ENCODE peak calls at places on chromosomes 2 and 18, in seven cellular contexts. One of them, this sample, is unnamed.

GRCh38 chr2:171330155-171330956 is 103.4 kb downstream of the METTL8 start:
- DNase-seq in sigmoid colon: no peak
- DNase-seq in A549: no peak
- DNase-seq in fibroblast of lung: no peak
- DNase-seq in lower leg skin: no peak
- DNase-seq in stomach: no peak
- DNase-seq in cardiac muscle cell: no peak
- DNase-seq in this sample: no peak

GRCh38 chr2:240604291-240604938 is 17.9 kb downstream of the CAPN10 start:
- DNase-seq in cardiac muscle cell: peak
- DNase-seq in stomach: peak
- DNase-seq in A549: peak
- DNase-seq in sigmoid colon: peak
- DNase-seq in fibroblast of lung: peak
- DNase-seq in lower leg skin: peak
- DNase-seq in this sample: no peak

GRCh38 chr2:220687231-220687843 is 884.8 kb downstream of the EPHA4 start:
- DNase-seq in A549: peak
- DNase-seq in sigmoid colon: peak
- DNase-seq in stomach: peak
- DNase-seq in lower leg skin: peak
- DNase-seq in cardiac muscle cell: peak
- DNase-seq in fibroblast of lung: peak
- DNase-seq in this sample: peak

GRCh38 chr2:72949642-72950041 is 32.3 kb downstream of the EMX1 start:
- DNase-seq in cardiac muscle cell: no peak
- DNase-seq in sigmoid colon: no peak
- DNase-seq in A549: no peak
- DNase-seq in lower leg skin: no peak
- DNase-seq in fibroblast of lung: no peak
- DNase-seq in stomach: no peak
- DNase-seq in this sample: no peak

GRCh38 chr2:32825291-32825712 is 121.5 kb upstream of the LTBP1 start:
- DNase-seq in fibroblast of lung: peak
- DNase-seq in stomach: no peak
- DNase-seq in A549: no peak
- DNase-seq in sigmoid colon: no peak
- DNase-seq in lower leg skin: peak
- DNase-seq in cardiac muscle cell: peak
- DNase-seq in this sample: no peak

GRCh38 chr2:220077488-220077887 is 450.1 kb downstream of the SLC4A3 start:
- DNase-seq in lower leg skin: no peak
- DNase-seq in fibroblast of lung: peak
- DNase-seq in cardiac muscle cell: peak
- DNase-seq in A549: no peak
- DNase-seq in sigmoid colon: no peak
- DNase-seq in stomach: no peak
- DNase-seq in this sample: no peak

GRCh38 chr18:39870586-39870985 is 2084.4 kb upstream of the PIK3C3 start:
- DNase-seq in fibroblast of lung: peak
- DNase-seq in stomach: no peak
- DNase-seq in lower leg skin: no peak
- DNase-seq in A549: no peak
- DNase-seq in sigmoid colon: no peak
- DNase-seq in cardiac muscle cell: no peak
- DNase-seq in this sample: no peak

GRCh38 chr2:195656131-195656858 is 731 bp upstream of the SLC39A10 start:
- DNase-seq in stomach: no peak
- DNase-seq in A549: no peak
- DNase-seq in fibroblast of lung: no peak
- DNase-seq in lower leg skin: peak
- DNase-seq in cardiac muscle cell: no peak
- DNase-seq in sigmoid colon: no peak
- DNase-seq in this sample: peak

GRCh38 chr18:79560042-79560860 is 119.4 kb upstream of the CTDP1 start:
- DNase-seq in lower leg skin: no peak
- DNase-seq in sigmoid colon: peak
- DNase-seq in stomach: no peak
- DNase-seq in A549: no peak
- DNase-seq in fibroblast of lung: no peak
- DNase-seq in cardiac muscle cell: no peak
- DNase-seq in this sample: no peak

GRCh38 chr2:15527074-15527739 is 33.9 kb downstream of the NBAS start:
- DNase-seq in A549: no peak
- DNase-seq in sigmoid colon: no peak
- DNase-seq in lower leg skin: no peak
- DNase-seq in fibroblast of lung: no peak
- DNase-seq in cardiac muscle cell: no peak
- DNase-seq in stomach: no peak
- DNase-seq in this sample: no peak

GRCh38 chr18:49189772-49190171 is 239.0 kb upstream of the SMAD7 start:
- DNase-seq in lower leg skin: no peak
- DNase-seq in stomach: no peak
- DNase-seq in fibroblast of lung: peak
- DNase-seq in sigmoid colon: no peak
- DNase-seq in A549: no peak
- DNase-seq in cardiac muscle cell: peak
- DNase-seq in this sample: no peak

GRCh38 chr2:239577306-239577705 is 176.5 kb upstream of the HDAC4 start:
- DNase-seq in lower leg skin: no peak
- DNase-seq in fibroblast of lung: no peak
- DNase-seq in cardiac muscle cell: no peak
- DNase-seq in stomach: no peak
- DNase-seq in sigmoid colon: no peak
- DNase-seq in A549: no peak
- DNase-seq in this sample: no peak

GRCh38 chr2:201203916-201204654 is 21.1 kb downstream of the CASP10 start:
- DNase-seq in sigmoid colon: peak
- DNase-seq in stomach: no peak
- DNase-seq in A549: no peak
- DNase-seq in lower leg skin: no peak
- DNase-seq in fibroblast of lung: peak
- DNase-seq in cardiac muscle cell: peak
- DNase-seq in this sample: no peak

GRCh38 chr2:27353762-27354596 is 2.6 kb downstream of the GTF3C2 start:
- DNase-seq in lower leg skin: no peak
- DNase-seq in stomach: no peak
- DNase-seq in sigmoid colon: no peak
- DNase-seq in A549: no peak
- DNase-seq in cardiac muscle cell: peak
- DNase-seq in fibroblast of lung: peak
- DNase-seq in this sample: no peak

GRCh38 chr2:8004250-8004681 is 677.6 kb upstream of the ID2 start:
- DNase-seq in A549: peak
- DNase-seq in sigmoid colon: peak
- DNase-seq in cardiac muscle cell: peak
- DNase-seq in lower leg skin: peak
- DNase-seq in fibroblast of lung: peak
- DNase-seq in stomach: no peak
- DNase-seq in this sample: no peak

GRCh38 chr2:241017228-241017940 is 19.0 kb downstream of the SNED1 start:
- DNase-seq in lower leg skin: peak
- DNase-seq in cardiac muscle cell: no peak
- DNase-seq in stomach: peak
- DNase-seq in A549: no peak
- DNase-seq in sigmoid colon: peak
- DNase-seq in fibroblast of lung: no peak
- DNase-seq in this sample: peak

GRCh38 chr2:76599732-76600368 is 889.1 kb upstream of the GCFC2 start:
- DNase-seq in A549: peak
- DNase-seq in stomach: peak
- DNase-seq in fibroblast of lung: peak
- DNase-seq in sigmoid colon: no peak
- DNase-seq in lower leg skin: no peak
- DNase-seq in cardiac muscle cell: peak
- DNase-seq in this sample: peak

GRCh38 chr2:43467889-43468288 is 127.9 kb downstream of the THADA start:
- DNase-seq in sigmoid colon: no peak
- DNase-seq in lower leg skin: no peak
- DNase-seq in A549: no peak
- DNase-seq in stomach: no peak
- DNase-seq in fibroblast of lung: peak
- DNase-seq in cardiac muscle cell: no peak
- DNase-seq in this sample: no peak

GRCh38 chr2:234679151-234679765 is 182.4 kb upstream of the ARL4C start:
- DNase-seq in lower leg skin: no peak
- DNase-seq in stomach: no peak
- DNase-seq in cardiac muscle cell: peak
- DNase-seq in A549: no peak
- DNase-seq in fibroblast of lung: no peak
- DNase-seq in sigmoid colon: no peak
- DNase-seq in this sample: no peak

GRCh38 chr2:72883356-72883962 is 3.7 kb upstream of the SPR start:
- DNase-seq in sigmoid colon: no peak
- DNase-seq in lower leg skin: no peak
- DNase-seq in A549: peak
- DNase-seq in cardiac muscle cell: peak
- DNase-seq in fibroblast of lung: peak
- DNase-seq in stomach: no peak
- DNase-seq in this sample: no peak

GRCh38 chr18:78967692-78968091 is 11.9 kb upstream of the SALL3 start:
- DNase-seq in lower leg skin: no peak
- DNase-seq in cardiac muscle cell: no peak
- DNase-seq in fibroblast of lung: no peak
- DNase-seq in A549: no peak
- DNase-seq in sigmoid colon: no peak
- DNase-seq in stomach: no peak
- DNase-seq in this sample: no peak

DNA sequence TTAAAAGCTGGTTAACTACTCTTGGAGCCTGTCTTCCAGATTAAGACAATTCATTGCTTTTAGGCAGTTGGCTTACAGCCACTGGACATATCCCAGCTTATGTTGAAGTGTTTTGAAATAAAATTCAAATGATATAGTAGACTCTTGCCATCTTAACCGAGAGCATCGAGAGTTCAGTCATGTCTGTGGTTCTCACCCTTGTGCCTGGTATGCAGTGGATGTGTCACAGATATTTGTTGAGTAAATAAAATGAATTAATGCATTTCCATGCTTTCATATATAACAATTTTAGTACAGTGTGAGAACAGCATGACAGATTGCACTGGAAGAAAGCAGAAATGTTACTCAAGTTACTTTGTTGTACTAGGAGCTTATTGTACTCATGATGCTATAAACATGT is 158.2 kb downstream of the TANC1 start:
- DNase-seq in A549: no peak
- DNase-seq in cardiac muscle cell: peak
- DNase-seq in sigmoid colon: no peak
- DNase-seq in stomach: no peak
- DNase-seq in lower leg skin: no peak
- DNase-seq in fibroblast of lung: peak
- DNase-seq in this sample: no peak
- TF ChIP-seq CTCF in A549: no peak
- TF ChIP-seq CTCF in cardiac muscle cell: no peak
- TF ChIP-seq CTCF in sigmoid colon: no peak
- TF ChIP-seq CTCF in stomach: no peak
- TF ChIP-seq CTCF in lower leg skin: no peak
- TF ChIP-seq CTCF in fibroblast of lung: no peak
- TF ChIP-seq CTCF in this sample: no peak

GRCh38 chr2:157839822-157840221 is 36.3 kb downstream of the ACVR1 start:
- DNase-seq in sigmoid colon: no peak
- DNase-seq in stomach: no peak
- DNase-seq in lower leg skin: no peak
- DNase-seq in fibroblast of lung: no peak
- DNase-seq in A549: no peak
- DNase-seq in cardiac muscle cell: no peak
- DNase-seq in this sample: no peak
- TF ChIP-seq CTCF in sigmoid colon: no peak
- TF ChIP-seq CTCF in stomach: no peak
- TF ChIP-seq CTCF in lower leg skin: no peak
- TF ChIP-seq CTCF in fibroblast of lung: no peak
- TF ChIP-seq CTCF in A549: no peak
- TF ChIP-seq CTCF in cardiac muscle cell: no peak
- TF ChIP-seq CTCF in this sample: no peak

GRCh38 chr2:10909996-10910341 is 1.8 kb upstream of the KCNF1 start:
- DNase-seq in sigmoid colon: no peak
- DNase-seq in A549: no peak
- DNase-seq in stomach: no peak
- DNase-seq in lower leg skin: no peak
- DNase-seq in cardiac muscle cell: no peak
- DNase-seq in fibroblast of lung: no peak
- DNase-seq in this sample: no peak

GRCh38 chr2:10912796-10913445 is 1.2 kb downstream of the KCNF1 start:
- DNase-seq in lower leg skin: no peak
- DNase-seq in stomach: no peak
- DNase-seq in cardiac muscle cell: no peak
- DNase-seq in fibroblast of lung: no peak
- DNase-seq in sigmoid colon: peak
- DNase-seq in A549: no peak
- DNase-seq in this sample: no peak

GRCh38 chr2:10912076-10912731 is 470 bp downstream of the KCNF1 start:
- DNase-seq in fibroblast of lung: no peak
- DNase-seq in sigmoid colon: peak
- DNase-seq in stomach: no peak
- DNase-seq in lower leg skin: no peak
- DNase-seq in cardiac muscle cell: no peak
- DNase-seq in A549: no peak
- DNase-seq in this sample: no peak

GRCh38 chr2:10910625-10911024 is 1.1 kb upstream of the KCNF1 start:
- DNase-seq in cardiac muscle cell: no peak
- DNase-seq in sigmoid colon: peak
- DNase-seq in fibroblast of lung: no peak
- DNase-seq in stomach: no peak
- DNase-seq in lower leg skin: no peak
- DNase-seq in A549: no peak
- DNase-seq in this sample: no peak

GRCh38 chr2:10911291-10912075 is at the start of gene KCNF1:
- DNase-seq in fibroblast of lung: peak
- DNase-seq in stomach: no peak
- DNase-seq in A549: peak
- DNase-seq in cardiac muscle cell: peak
- DNase-seq in sigmoid colon: peak
- DNase-seq in lower leg skin: no peak
- DNase-seq in this sample: no peak
- TF ChIP-seq CTCF in fibroblast of lung: peak
- TF ChIP-seq CTCF in stomach: no peak
- TF ChIP-seq CTCF in A549: peak
- TF ChIP-seq CTCF in cardiac muscle cell: peak
- TF ChIP-seq CTCF in sigmoid colon: no peak
- TF ChIP-seq CTCF in lower leg skin: no peak
- TF ChIP-seq CTCF in this sample: no peak

DNA sequence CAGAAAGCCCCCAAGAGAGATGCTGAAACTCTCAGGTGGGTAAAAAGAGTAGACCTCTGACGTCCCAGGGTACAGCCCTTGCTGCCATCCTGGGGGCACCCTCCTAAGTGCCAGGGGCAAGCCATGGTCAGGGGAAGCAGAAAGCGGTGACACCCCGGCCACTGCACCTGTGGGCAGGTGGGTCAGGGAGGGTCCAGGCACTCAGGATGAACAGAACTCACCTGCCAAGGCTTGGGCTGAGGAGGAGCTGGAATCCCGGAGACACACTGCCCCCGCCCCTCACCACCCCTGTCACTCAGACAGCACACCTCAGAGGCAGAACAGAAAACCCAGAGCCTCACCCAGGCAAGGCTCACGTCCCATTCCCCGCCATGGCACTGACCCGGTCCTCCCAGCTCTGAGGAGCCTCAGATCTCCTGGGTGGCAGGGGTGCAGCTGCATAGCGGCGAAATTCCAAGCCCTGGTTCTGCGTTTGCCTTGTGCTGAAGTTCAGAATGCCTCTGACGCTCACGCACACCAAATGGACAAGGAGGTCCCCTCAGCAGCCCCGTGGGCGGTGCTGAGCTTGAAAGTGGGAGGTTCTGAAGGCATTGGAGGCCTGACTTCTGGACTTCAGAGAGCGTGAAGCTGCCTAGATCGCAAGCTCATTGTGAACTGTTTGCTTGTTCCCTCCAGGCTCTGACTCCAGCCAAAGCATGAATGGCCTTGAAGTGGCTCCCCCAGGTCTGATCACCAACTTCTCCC is 4.3 kb downstream of the GPR17 start:
- DNase-seq in cardiac muscle cell: no peak
- DNase-seq in lower leg skin: no peak
- DNase-seq in fibroblast of lung: no peak
- DNase-seq in stomach: no peak
- DNase-seq in A549: no peak
- DNase-seq in sigmoid colon: peak
- DNase-seq in this sample: no peak
- TF ChIP-seq CTCF in cardiac muscle cell: no peak
- TF ChIP-seq CTCF in lower leg skin: no peak
- TF ChIP-seq CTCF in fibroblast of lung: no peak
- TF ChIP-seq CTCF in stomach: no peak
- TF ChIP-seq CTCF in A549: no peak
- TF ChIP-seq CTCF in sigmoid colon: peak
- TF ChIP-seq CTCF in this sample: no peak